ENCODE peak calls at places on chromosome 17, in four cellular contexts. O is pulmonary artery endothelial cell, C is cardiac muscle cell, R is epithelial cell of esophagus. B is an unnamed sample.

GRCh38 chr17:81733507-81734404 is 21.7 kb downstream of the SLC25A10 start:
- DNase-seq in R (peak), O (no peak), C (peak), B (peak)

GRCh38 chr17:82489117-82489516 is 30.4 kb upstream of the FOXK2 start:
- DNase-seq in C (no peak), O (no peak), R (peak), B (no peak)

GRCh38 chr17:64736804-64737492 is 74.8 kb upstream of the SMURF2 start:
- DNase-seq in O (no peak), R (peak), C (no peak), B (peak)

GRCh38 chr17:38539386-38539785 is 66.4 kb downstream of the SRCIN1 start:
- DNase-seq in C (no peak), O (no peak), R (no peak), B (no peak)

GRCh38 chr17:4986403-4986802 is 1.1 kb downstream of the CAMTA2 start:
- DNase-seq in R (peak), C (no peak), O (no peak), B (no peak)

GRCh38 chr17:3879591-3880417 is 13.0 kb downstream of the CAMKK1 start:
- DNase-seq in R (no peak), O (no peak), C (no peak), B (no peak)

GRCh38 chr17:30267625-30268024 is 24.1 kb downstream of the BLMH start:
- DNase-seq in C (no peak), R (no peak), O (no peak), B (no peak)

GRCh38 chr17:48123776-48124388 is 16.3 kb downstream of the SNX11 start:
- DNase-seq in R (no peak), C (no peak), O (no peak), B (no peak)

GRCh38 chr17:81260641-81261040 is 21.5 kb downstream of the NDUFAF8 start:
- DNase-seq in O (no peak), R (no peak), C (no peak), B (no peak)

GRCh38 chr17:19254651-19255050 is 17.5 kb downstream of the EPN2 start:
- DNase-seq in O (no peak), C (no peak), R (no peak), B (no peak)

GRCh38 chr17:60060474-60060873 is 18.2 kb downstream of the HEATR6 start:
- DNase-seq in R (no peak), O (no peak), C (no peak), B (no peak)

GRCh38 chr17:83203073-83203471 is 123.7 kb downstream of the METRNL start:
- DNase-seq in C (no peak), O (no peak), R (no peak), B (peak)

GRCh38 chr17:28519236-28519635 is 13.1 kb downstream of the FOXN1 start:
- DNase-seq in O (no peak), C (no peak), R (no peak), B (no peak)

GRCh38 chr17:7262192-7263070 is at the start of gene CLDN7:
- DNase-seq in C (no peak), O (no peak), R (peak), B (no peak)

GRCh38 chr17:27668488-27668823 is 37.5 kb downstream of the LGALS9 start:
- DNase-seq in O (no peak), C (no peak), R (no peak), B (no peak)

GRCh38 chr17:77320501-77321256 is 179.9 kb downstream of the SEC14L1 start:
- DNase-seq in O (no peak), C (no peak), R (peak), B (peak)

GRCh38 chr17:14051692-14052091 is 17.6 kb upstream of the COX10 start:
- DNase-seq in O (no peak), R (no peak), C (no peak), B (no peak)

GRCh38 chr17:73131993-73132595 is 32.7 kb upstream of the SSTR2 start:
- DNase-seq in C (no peak), R (no peak), O (no peak), B (no peak)

GRCh38 chr17:48002208-48002919 is 31.5 kb downstream of the CDK5RAP3 start:
- DNase-seq in O (peak), R (peak), C (no peak), B (peak)

GRCh38 chr17:72433797-72434196 is 313.0 kb downstream of the SOX9 start:
- DNase-seq in C (no peak), R (no peak), O (no peak), B (no peak)

GRCh38 chr17:72517413-72518237 is 396.8 kb downstream of the SOX9 start:
- DNase-seq in R (no peak), C (no peak), O (no peak), B (no peak)

GRCh38 chr17:21374455-21375161 is 1.5 kb upstream of the KCNJ12 start:
- DNase-seq in O (no peak), R (no peak), C (no peak), B (no peak)

GRCh38 chr17:40556198-40556661 is 9.0 kb downstream of the CCR7 start:
- DNase-seq in R (no peak), O (no peak), C (no peak), B (no peak)

GRCh38 chr17:850828-851759 is 68.9 kb downstream of the MRM3 start:
- DNase-seq in C (peak), R (peak), O (no peak), B (peak)

GRCh38 chr17:69448431-69449102 is 34.1 kb downstream of the MAP2K6 start:
- DNase-seq in R (no peak), C (peak), O (no peak), B (peak)

B was measured in mesenchymal stem cell.